ENCODE peak calls at places on chromosomes 6 and 20, in six cellular contexts. N is naive B cell; K is NCI-H1694 treated with DMSO at 0.1 percent for 48 hours; E is MV-4-11; L is CD8-positive, alpha-beta T cell; M is activated T-cell treated with anti-CD3 and anti-CD28 coated beads for 1 hour. X is an unnamed sample.

GRCh38 chr6:129521946-129522345 is 188.0 kb downstream of the ARHGAP18 start:
- DNase-seq in M (no peak), L (no peak), N (no peak), E (no peak), K (no peak), X (no peak)

GRCh38 chr6:158225767-158226166 is 57.6 kb downstream of the GTF2H5 start:
- DNase-seq in L (no peak), N (no peak), E (no peak), K (no peak), M (no peak), X (no peak)

GRCh38 chr6:74733830-74734591 is 471.8 kb downstream of the COL12A1 start:
- DNase-seq in N (no peak), K (no peak), E (no peak), M (no peak), L (no peak), X (no peak)

GRCh38 chr6:13152804-13153203 is 175.5 kb downstream of the TBC1D7 start:
- DNase-seq in K (no peak), M (no peak), E (no peak), L (no peak), N (no peak), X (no peak)

GRCh38 chr6:139431602-139431956 is 57.1 kb upstream of the CITED2 start:
- DNase-seq in K (no peak), M (no peak), L (no peak), E (peak), N (no peak), X (no peak)

GRCh38 chr6:164106345-164106769 is 691.8 kb downstream of the QKI start:
- DNase-seq in N (no peak), K (no peak), L (no peak), M (no peak), E (peak), X (peak)

GRCh38 chr20:23162887-23163286 is 76.8 kb upstream of the CD93 start:
- DNase-seq in L (no peak), M (no peak), K (no peak), E (no peak), N (no peak), X (no peak)

GRCh38 chr6:73738367-73739028 is 42.5 kb downstream of the CD109 start:
- DNase-seq in E (no peak), N (no peak), K (no peak), M (no peak), L (no peak), X (no peak)

GRCh38 chr6:2600363-2600762 is 150.4 kb downstream of the MYLK4 start:
- DNase-seq in K (no peak), E (no peak), M (no peak), N (no peak), L (no peak), X (no peak)

GRCh38 chr20:38926142-38926933 is at the start of gene FAM83D:
- DNase-seq in N (peak), M (peak), E (peak), K (peak), L (peak), X (peak)

GRCh38 chr6:69948479-69949114 is 82.2 kb downstream of the COL19A1 start:
- DNase-seq in N (no peak), K (no peak), L (no peak), M (no peak), E (no peak), X (peak)

X was measured in OCI-M1.